ENCODE peak calls at places on chromosomes 7 and 10, in eight cellular contexts. Q is heart left ventricle, M is sigmoid colon, X is A549, V is ovary, N is IMR-90, L is breast epithelium, F is HCT116. T is an unnamed sample. For H3K4me1, the result is how much of the 10 kb centered on the place peaks cover.

GRCh38 chr10:132637477-132638129 is 100.0 kb downstream of the INPP5A start:
- DNase-seq in X (peak), M (peak), V (peak), F (peak), L (peak), N (peak), Q (peak), T (peak)

GRCh38 chr7:88200793-88201192 is 19.0 kb downstream of the SRI start:
- DNase-seq in M (no peak), Q (no peak), F (no peak), L (no peak), V (no peak), X (no peak), N (no peak), T (no peak)

GRCh38 chr7:127504715-127505114 is 80.7 kb downstream of the GCC1 start:
- DNase-seq in V (no peak), N (peak), M (no peak), F (no peak), L (no peak), X (peak), Q (no peak), T (no peak)

GRCh38 chr10:54060572-54060971 is 740.5 kb downstream of the PCDH15 start:
- DNase-seq in X (no peak), F (no peak), M (no peak), L (no peak), V (no peak), N (no peak), Q (no peak), T (no peak)

GRCh38 chr7:111264111-111264868 is 173.4 kb downstream of the LRRN3 start:
- DNase-seq in V (no peak), N (no peak), L (no peak), Q (no peak), F (no peak), M (no peak), X (no peak), T (no peak)

GRCh38 chr7:139602143-139602722 is 78.7 kb downstream of the CLEC2L start:
- DNase-seq in L (no peak), X (peak), V (no peak), Q (no peak), N (peak), F (peak), M (no peak), T (no peak)

GRCh38 chr7:22452142-22452763 is 47.7 kb downstream of the STEAP1B start:
- DNase-seq in L (peak), X (peak), Q (peak), F (peak), M (no peak), N (no peak), V (peak), T (peak)

GRCh38 chr7:113787106-113787505 is 131.7 kb downstream of the PPP1R3A start:
- DNase-seq in N (no peak), X (no peak), M (no peak), L (no peak), Q (no peak), V (no peak), F (no peak), T (no peak)

GRCh38 chr7:100369105-100369504 is 4.2 kb upstream of the PILRA start:
- DNase-seq in N (no peak), Q (peak), V (no peak), M (peak), X (no peak), F (no peak), L (no peak), T (peak)

GRCh38 chr10:30043476-30044270 is 15.7 kb downstream of the JCAD start:
- DNase-seq in F (no peak), N (no peak), X (no peak), Q (no peak), V (no peak), M (no peak), L (no peak), T (no peak)

GRCh38 chr10:61618388-61618961 is 44.3 kb upstream of the CABCOCO1 start:
- DNase-seq in V (no peak), M (no peak), Q (no peak), L (no peak), N (no peak), X (no peak), F (no peak), T (no peak)

GRCh38 chr7:92930404-92930803 is 94.0 kb upstream of the CDK6 start:
- DNase-seq in X (no peak), N (no peak), V (no peak), L (no peak), M (no peak), Q (no peak), F (no peak), T (no peak)

GRCh38 chr10:8238989-8239388 is 184.5 kb downstream of the GATA3 start:
- DNase-seq in N (no peak), F (no peak), L (no peak), V (no peak), Q (no peak), M (no peak), X (no peak), T (no peak)

GRCh38 chr7:23469150-23469960 is 936 bp downstream of the IGF2BP3 start:
- DNase-seq in F (no peak), L (no peak), X (peak), N (no peak), V (no peak), M (no peak), Q (no peak), T (peak)

GRCh38 chr7:79880312-79880711 is 254.3 kb upstream of the GNAI1 start:
- DNase-seq in M (no peak), Q (no peak), F (no peak), L (no peak), N (no peak), X (no peak), V (no peak), T (no peak)

GRCh38 chr7:88219781-88220747 is at the start of gene SRI:
- DNase-seq in L (peak), Q (peak), F (peak), N (peak), M (peak), V (peak), X (peak), T (peak)

GRCh38 chr7:105413887-105414437 is 25.2 kb upstream of the SRPK2 start:
- DNase-seq in X (no peak), V (no peak), F (no peak), N (peak), L (no peak), M (no peak), Q (no peak), T (no peak)

GRCh38 chr10:58701398-58702135 is 188.9 kb downstream of the BICC1 start:
- DNase-seq in V (peak), Q (peak), N (peak), L (no peak), M (no peak), X (peak), F (no peak), T (no peak)

GRCh38 chr10:101260764-101261341 is 31.6 kb upstream of the LBX1 start:
- DNase-seq in V (no peak), Q (no peak), M (no peak), X (no peak), L (no peak), F (no peak), N (no peak), T (no peak)

GRCh38 chr7:24574365-24574764 is 1.1 kb downstream of the PALS2 start:
- DNase-seq in V (no peak), M (no peak), Q (no peak), L (no peak), X (peak), N (peak), F (no peak), T (no peak)

GRCh38 chr7:7738622-7739021 is 20.2 kb upstream of the RPA3 start:
- DNase-seq in Q (no peak), M (no peak), F (no peak), X (no peak), V (no peak), L (no peak), N (no peak), T (no peak)

GRCh38 chr7:7737674-7738073 is 19.3 kb upstream of the RPA3 start:
- DNase-seq in L (no peak), N (no peak), Q (no peak), F (no peak), X (peak), V (no peak), M (no peak), T (no peak)

GRCh38 chr7:7739204-7739603 is 20.8 kb upstream of the RPA3 start:
- DNase-seq in Q (no peak), V (no peak), N (no peak), F (no peak), X (no peak), L (no peak), M (no peak), T (no peak)

GRCh38 chr7:7736671-7737070 is 18.3 kb upstream of the RPA3 start:
- DNase-seq in X (no peak), N (no peak), M (no peak), V (no peak), F (no peak), Q (no peak), L (no peak), T (no peak)

GRCh38 chr7:7738177-7738576 is 19.8 kb upstream of the RPA3 start:
- DNase-seq in M (no peak), F (no peak), Q (no peak), X (no peak), V (no peak), L (no peak), N (no peak), T (no peak)
- H3K27ac ChIP-seq in M (no peak), F (no peak), Q (no peak), X (no peak), V (no peak), L (no peak), N (no peak), T (no peak)

GRCh38 chr10:51986531-51986930 is 287.1 kb upstream of the CSTF2T start:
- DNase-seq in Q (no peak), M (no peak), X (no peak), F (no peak), V (no peak), L (no peak), N (no peak), T (no peak)
- H3K4me1 ChIP-seq in Q (under half), M (under half), X (under half), F (under half), V (under half), L (under half), N (under half), T (under half)

GRCh38 chr7:44112231-44112996 is 8.3 kb downstream of the AEBP1 start:
- DNase-seq in Q (no peak), N (no peak), X (no peak), L (no peak), F (no peak), M (peak), V (no peak), T (peak)
- TF ChIP-seq POLR2A in Q (no peak), N (no peak), X (no peak), L (no peak), F (no peak), M (no peak), V (no peak), T (no peak)

GRCh38 chr10:16856567-16856966 is 39.3 kb upstream of the RSU1 start:
- DNase-seq in Q (no peak), M (no peak), X (no peak), V (no peak), L (no peak), F (no peak), N (no peak), T (no peak)
- H3K27ac ChIP-seq in Q (no peak), M (no peak), X (no peak), V (no peak), L (peak), F (no peak), N (no peak), T (no peak)

DNA sequence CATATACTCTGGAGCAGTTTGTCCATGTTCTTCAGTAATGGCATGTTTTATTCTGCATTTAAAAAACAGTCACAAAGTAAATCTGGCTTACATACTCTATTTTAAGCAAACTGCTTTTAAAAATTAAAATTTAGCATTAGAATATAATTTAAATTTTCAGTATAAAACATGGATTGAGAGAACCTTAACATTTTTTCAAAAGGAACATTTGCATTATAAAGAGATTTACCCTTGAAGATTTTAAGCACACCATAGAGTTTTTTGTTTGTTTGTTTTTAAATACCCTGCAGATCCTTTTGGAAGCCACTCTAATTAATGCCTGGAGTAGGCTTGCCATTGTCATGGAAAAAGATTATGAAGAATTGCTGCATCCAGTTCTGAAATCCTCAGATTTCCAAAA is 70.4 kb downstream of the ZNRF2 start:
- DNase-seq in Q (no peak), L (no peak), V (no peak), N (no peak), F (no peak), X (no peak), M (no peak), T (no peak)
- H3K4me1 ChIP-seq in Q (under half), L (under half), V (under half), N (under half), F (under half), X (under half), M (under half), T (under half)

GRCh38 chr7:148987010-148987750 is 41.1 kb downstream of the PDIA4 start:
- DNase-seq in X (peak), Q (peak), V (peak), L (peak), F (peak), N (peak), M (peak), T (peak)
- TF ChIP-seq POLR2A in X (peak), Q (peak), V (no peak), L (no peak), F (no peak), N (no peak), M (no peak), T (no peak)

GRCh38 chr10:4812952-4813351 is 13.1 kb upstream of the AKR1E2 start:
- DNase-seq in F (peak), N (peak), X (peak), L (no peak), V (no peak), Q (no peak), M (no peak), T (no peak)
- H3K27ac ChIP-seq in F (no peak), N (no peak), X (peak), L (no peak), V (no peak), Q (no peak), M (no peak), T (no peak)